ENCODE peak calls at places on chromosomes 11 and 22, in eight cellular contexts. One of them, this sample, is unnamed.

GRCh38 chr22:30586414-30586813 is 5.3 kb downstream of the PES1 start:
- DNase-seq in progenitor cell of endocrine pancreas: no peak
- DNase-seq in astrocyte of the cerebellum: no peak
- DNase-seq in Calu3: no peak
- DNase-seq in BJ: no peak
- DNase-seq in thoracic aorta: no peak
- DNase-seq in osteocyte: no peak
- DNase-seq in esophagus squamous epithelium: no peak
- DNase-seq in this sample: no peak

GRCh38 chr22:26904483-26904882 is 247.1 kb downstream of the MIAT start:
- DNase-seq in esophagus squamous epithelium: no peak
- DNase-seq in progenitor cell of endocrine pancreas: no peak
- DNase-seq in BJ: no peak
- DNase-seq in Calu3: no peak
- DNase-seq in thoracic aorta: no peak
- DNase-seq in osteocyte: no peak
- DNase-seq in astrocyte of the cerebellum: no peak
- DNase-seq in this sample: no peak

GRCh38 chr11:35142481-35143207 is 3.7 kb downstream of the CD44 start:
- DNase-seq in progenitor cell of endocrine pancreas: no peak
- DNase-seq in Calu3: peak
- DNase-seq in BJ: peak
- DNase-seq in thoracic aorta: no peak
- DNase-seq in astrocyte of the cerebellum: no peak
- DNase-seq in esophagus squamous epithelium: no peak
- DNase-seq in osteocyte: no peak
- DNase-seq in this sample: no peak

GRCh38 chr22:38247713-38248112 is 25.1 kb downstream of the TMEM184B start:
- DNase-seq in BJ: no peak
- DNase-seq in thoracic aorta: no peak
- DNase-seq in progenitor cell of endocrine pancreas: no peak
- DNase-seq in Calu3: no peak
- DNase-seq in esophagus squamous epithelium: no peak
- DNase-seq in astrocyte of the cerebellum: no peak
- DNase-seq in osteocyte: no peak
- DNase-seq in this sample: no peak

GRCh38 chr22:22111267-22111751 is 128.7 kb upstream of the TOP3B start:
- DNase-seq in thoracic aorta: no peak
- DNase-seq in progenitor cell of endocrine pancreas: no peak
- DNase-seq in astrocyte of the cerebellum: peak
- DNase-seq in osteocyte: peak
- DNase-seq in BJ: no peak
- DNase-seq in Calu3: no peak
- DNase-seq in esophagus squamous epithelium: no peak
- DNase-seq in this sample: no peak

GRCh38 chr22:46758867-46759290 is 3.6 kb upstream of the TBC1D22A start:
- DNase-seq in thoracic aorta: no peak
- DNase-seq in BJ: no peak
- DNase-seq in Calu3: peak
- DNase-seq in osteocyte: no peak
- DNase-seq in astrocyte of the cerebellum: no peak
- DNase-seq in esophagus squamous epithelium: no peak
- DNase-seq in progenitor cell of endocrine pancreas: peak
- DNase-seq in this sample: peak

GRCh38 chr11:7512525-7513209 is 1.1 kb upstream of the PPFIBP2 start:
- DNase-seq in osteocyte: no peak
- DNase-seq in esophagus squamous epithelium: peak
- DNase-seq in BJ: no peak
- DNase-seq in astrocyte of the cerebellum: peak
- DNase-seq in progenitor cell of endocrine pancreas: no peak
- DNase-seq in thoracic aorta: peak
- DNase-seq in Calu3: no peak
- DNase-seq in this sample: peak

GRCh38 chr11:70668204-70669202 is 270.2 kb downstream of the CTTN start:
- DNase-seq in Calu3: no peak
- DNase-seq in esophagus squamous epithelium: no peak
- DNase-seq in thoracic aorta: no peak
- DNase-seq in BJ: no peak
- DNase-seq in astrocyte of the cerebellum: peak
- DNase-seq in osteocyte: no peak
- DNase-seq in progenitor cell of endocrine pancreas: no peak
- DNase-seq in this sample: no peak

GRCh38 chr11:2772544-2773031 is 72.8 kb upstream of the KCNQ1OT1 start:
- DNase-seq in Calu3: peak
- DNase-seq in osteocyte: peak
- DNase-seq in astrocyte of the cerebellum: no peak
- DNase-seq in thoracic aorta: no peak
- DNase-seq in BJ: no peak
- DNase-seq in progenitor cell of endocrine pancreas: no peak
- DNase-seq in esophagus squamous epithelium: no peak
- DNase-seq in this sample: peak

GRCh38 chr11:97615541-97615940 is 1225.7 kb downstream of the JRKL start:
- DNase-seq in progenitor cell of endocrine pancreas: no peak
- DNase-seq in esophagus squamous epithelium: no peak
- DNase-seq in astrocyte of the cerebellum: no peak
- DNase-seq in BJ: no peak
- DNase-seq in thoracic aorta: no peak
- DNase-seq in osteocyte: no peak
- DNase-seq in Calu3: no peak
- DNase-seq in this sample: no peak

GRCh38 chr11:117076941-117077659 is 21.1 kb downstream of the SIK3 start:
- DNase-seq in osteocyte: no peak
- DNase-seq in thoracic aorta: no peak
- DNase-seq in astrocyte of the cerebellum: peak
- DNase-seq in esophagus squamous epithelium: no peak
- DNase-seq in Calu3: no peak
- DNase-seq in BJ: no peak
- DNase-seq in progenitor cell of endocrine pancreas: no peak
- DNase-seq in this sample: no peak

GRCh38 chr11:65633390-65634139 is 4.3 kb upstream of the SIPA1 start:
- DNase-seq in esophagus squamous epithelium: no peak
- DNase-seq in astrocyte of the cerebellum: no peak
- DNase-seq in BJ: no peak
- DNase-seq in progenitor cell of endocrine pancreas: no peak
- DNase-seq in thoracic aorta: no peak
- DNase-seq in osteocyte: no peak
- DNase-seq in Calu3: no peak
- DNase-seq in this sample: no peak

GRCh38 chr11:2541321-2541680 is 96.5 kb downstream of the KCNQ1 start:
- DNase-seq in Calu3: no peak
- DNase-seq in astrocyte of the cerebellum: no peak
- DNase-seq in osteocyte: no peak
- DNase-seq in BJ: no peak
- DNase-seq in esophagus squamous epithelium: no peak
- DNase-seq in thoracic aorta: no peak
- DNase-seq in progenitor cell of endocrine pancreas: no peak
- DNase-seq in this sample: no peak

GRCh38 chr22:30265851-30266444 is 703 bp downstream of the OSM start:
- DNase-seq in BJ: no peak
- DNase-seq in esophagus squamous epithelium: peak
- DNase-seq in Calu3: no peak
- DNase-seq in osteocyte: no peak
- DNase-seq in thoracic aorta: no peak
- DNase-seq in astrocyte of the cerebellum: no peak
- DNase-seq in progenitor cell of endocrine pancreas: no peak
- DNase-seq in this sample: peak

GRCh38 chr22:33841281-33842005 is 78.8 kb downstream of the LARGE1 start:
- DNase-seq in Calu3: no peak
- DNase-seq in osteocyte: no peak
- DNase-seq in progenitor cell of endocrine pancreas: no peak
- DNase-seq in BJ: no peak
- DNase-seq in astrocyte of the cerebellum: no peak
- DNase-seq in thoracic aorta: no peak
- DNase-seq in esophagus squamous epithelium: no peak
- DNase-seq in this sample: no peak

GRCh38 chr11:132073787-132074186 is 703.4 kb downstream of the NTM start:
- DNase-seq in astrocyte of the cerebellum: no peak
- DNase-seq in progenitor cell of endocrine pancreas: no peak
- DNase-seq in thoracic aorta: no peak
- DNase-seq in osteocyte: no peak
- DNase-seq in BJ: no peak
- DNase-seq in esophagus squamous epithelium: no peak
- DNase-seq in Calu3: no peak
- DNase-seq in this sample: no peak

GRCh38 chr11:74870485-74870884 is 78.4 kb downstream of the XRRA1 start:
- DNase-seq in Calu3: no peak
- DNase-seq in thoracic aorta: no peak
- DNase-seq in progenitor cell of endocrine pancreas: no peak
- DNase-seq in esophagus squamous epithelium: no peak
- DNase-seq in BJ: no peak
- DNase-seq in osteocyte: no peak
- DNase-seq in astrocyte of the cerebellum: peak
- DNase-seq in this sample: no peak
- TF ChIP-seq CTCF in Calu3: peak
- TF ChIP-seq CTCF in thoracic aorta: no peak
- TF ChIP-seq CTCF in progenitor cell of endocrine pancreas: no peak
- TF ChIP-seq CTCF in esophagus squamous epithelium: no peak
- TF ChIP-seq CTCF in BJ: peak
- TF ChIP-seq CTCF in osteocyte: no peak
- TF ChIP-seq CTCF in astrocyte of the cerebellum: peak
- TF ChIP-seq CTCF in this sample: peak

GRCh38 chr11:67370351-67371076 is 2.9 kb downstream of the CLCF1 start:
- DNase-seq in osteocyte: no peak
- DNase-seq in BJ: no peak
- DNase-seq in astrocyte of the cerebellum: no peak
- DNase-seq in progenitor cell of endocrine pancreas: no peak
- DNase-seq in esophagus squamous epithelium: no peak
- DNase-seq in thoracic aorta: no peak
- DNase-seq in Calu3: no peak
- DNase-seq in this sample: no peak

GRCh38 chr11:67372232-67372992 is 986 bp downstream of the CLCF1 start:
- DNase-seq in osteocyte: no peak
- DNase-seq in BJ: no peak
- DNase-seq in Calu3: no peak
- DNase-seq in astrocyte of the cerebellum: no peak
- DNase-seq in esophagus squamous epithelium: no peak
- DNase-seq in thoracic aorta: no peak
- DNase-seq in progenitor cell of endocrine pancreas: peak
- DNase-seq in this sample: no peak

GRCh38 chr11:67371199-67371548 is 2.2 kb downstream of the CLCF1 start:
- DNase-seq in thoracic aorta: no peak
- DNase-seq in Calu3: no peak
- DNase-seq in astrocyte of the cerebellum: no peak
- DNase-seq in osteocyte: no peak
- DNase-seq in esophagus squamous epithelium: no peak
- DNase-seq in BJ: no peak
- DNase-seq in progenitor cell of endocrine pancreas: no peak
- DNase-seq in this sample: no peak

GRCh38 chr11:67372993-67373915 is at the start of gene CLCF1:
- DNase-seq in thoracic aorta: no peak
- DNase-seq in astrocyte of the cerebellum: no peak
- DNase-seq in progenitor cell of endocrine pancreas: peak
- DNase-seq in Calu3: peak
- DNase-seq in osteocyte: peak
- DNase-seq in esophagus squamous epithelium: no peak
- DNase-seq in BJ: no peak
- DNase-seq in this sample: peak

DNA sequence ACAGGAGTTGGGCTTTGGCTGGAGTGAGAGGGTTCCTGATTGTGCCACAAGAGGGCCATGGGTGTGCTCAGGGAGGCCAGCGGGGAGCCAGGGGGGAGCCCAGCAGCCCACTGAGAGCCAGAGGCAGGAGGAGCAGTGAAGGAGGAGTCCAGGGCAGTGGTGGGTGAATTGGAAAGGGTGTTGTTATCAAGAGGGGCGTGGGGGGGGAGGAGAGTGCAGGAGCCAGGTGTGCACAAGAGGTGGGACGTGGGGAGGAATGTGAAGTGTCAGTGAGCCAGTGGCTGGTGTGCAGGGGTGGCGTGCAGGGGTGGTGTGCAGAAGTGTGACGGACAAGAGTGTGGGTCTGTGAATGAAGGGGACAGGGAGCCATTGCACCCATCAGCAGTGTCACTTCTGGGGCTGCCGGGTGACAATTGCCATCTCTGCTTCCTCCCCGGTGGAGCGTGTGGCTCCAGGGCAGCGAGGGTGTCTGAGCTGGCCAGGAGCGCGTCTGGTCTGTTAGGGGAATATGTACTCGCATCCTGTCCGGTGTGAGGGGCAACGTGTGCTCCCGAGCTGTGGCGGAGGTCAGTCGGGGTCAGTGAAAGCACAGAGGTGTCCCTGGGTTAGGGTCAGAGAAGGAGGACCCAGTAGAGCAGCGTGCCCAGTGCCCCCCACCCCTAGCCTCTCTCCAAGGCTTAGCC is 1.7 kb downstream of the CLCF1 start:
- DNase-seq in esophagus squamous epithelium: no peak
- DNase-seq in BJ: no peak
- DNase-seq in osteocyte: no peak
- DNase-seq in thoracic aorta: no peak
- DNase-seq in Calu3: peak
- DNase-seq in progenitor cell of endocrine pancreas: no peak
- DNase-seq in astrocyte of the cerebellum: no peak
- DNase-seq in this sample: no peak
- TF ChIP-seq CTCF in esophagus squamous epithelium: no peak
- TF ChIP-seq CTCF in BJ: peak
- TF ChIP-seq CTCF in osteocyte: peak
- TF ChIP-seq CTCF in thoracic aorta: peak
- TF ChIP-seq CTCF in Calu3: peak
- TF ChIP-seq CTCF in progenitor cell of endocrine pancreas: peak
- TF ChIP-seq CTCF in astrocyte of the cerebellum: peak
- TF ChIP-seq CTCF in this sample: no peak

GRCh38 chr11:8964324-8965320 is at the start of gene TMEM9B:
- DNase-seq in progenitor cell of endocrine pancreas: peak
- DNase-seq in esophagus squamous epithelium: peak
- DNase-seq in thoracic aorta: peak
- DNase-seq in astrocyte of the cerebellum: peak
- DNase-seq in Calu3: peak
- DNase-seq in osteocyte: peak
- DNase-seq in BJ: peak
- DNase-seq in this sample: peak
- TF ChIP-seq CTCF in progenitor cell of endocrine pancreas: no peak
- TF ChIP-seq CTCF in esophagus squamous epithelium: peak
- TF ChIP-seq CTCF in thoracic aorta: no peak
- TF ChIP-seq CTCF in astrocyte of the cerebellum: no peak
- TF ChIP-seq CTCF in Calu3: no peak
- TF ChIP-seq CTCF in osteocyte: no peak
- TF ChIP-seq CTCF in BJ: no peak
- TF ChIP-seq CTCF in this sample: no peak

GRCh38 chr11:30960387-30960992 is 374.3 kb upstream of the MPPED2 start:
- DNase-seq in esophagus squamous epithelium: no peak
- DNase-seq in BJ: no peak
- DNase-seq in Calu3: peak
- DNase-seq in osteocyte: no peak
- DNase-seq in astrocyte of the cerebellum: peak
- DNase-seq in progenitor cell of endocrine pancreas: no peak
- DNase-seq in thoracic aorta: no peak
- DNase-seq in this sample: no peak
- TF ChIP-seq CTCF in esophagus squamous epithelium: no peak
- TF ChIP-seq CTCF in BJ: peak
- TF ChIP-seq CTCF in Calu3: peak
- TF ChIP-seq CTCF in osteocyte: peak
- TF ChIP-seq CTCF in astrocyte of the cerebellum: peak
- TF ChIP-seq CTCF in progenitor cell of endocrine pancreas: peak
- TF ChIP-seq CTCF in thoracic aorta: no peak
- TF ChIP-seq CTCF in this sample: no peak

GRCh38 chr22:44668190-44668885 is 33.7 kb upstream of the PRR5 start:
- DNase-seq in thoracic aorta: no peak
- DNase-seq in progenitor cell of endocrine pancreas: peak
- DNase-seq in BJ: no peak
- DNase-seq in osteocyte: no peak
- DNase-seq in astrocyte of the cerebellum: no peak
- DNase-seq in esophagus squamous epithelium: no peak
- DNase-seq in Calu3: no peak
- DNase-seq in this sample: peak
- TF ChIP-seq CTCF in thoracic aorta: no peak
- TF ChIP-seq CTCF in progenitor cell of endocrine pancreas: peak
- TF ChIP-seq CTCF in BJ: no peak
- TF ChIP-seq CTCF in osteocyte: no peak
- TF ChIP-seq CTCF in astrocyte of the cerebellum: no peak
- TF ChIP-seq CTCF in esophagus squamous epithelium: no peak
- TF ChIP-seq CTCF in Calu3: no peak
- TF ChIP-seq CTCF in this sample: no peak

This sample was measured in natural killer cell.